ENCODE peak calls at places on chromosomes 2 and 18, in seven cellular contexts. Y is transverse colon, R is sigmoid colon, H is A549, U is SK-N-SH, D is HepG2, F is stomach. B is an unnamed sample.

GRCh38 chr2:145769053-145769716 is 1249.3 kb upstream of the ZEB2 start:
- DNase-seq in F (no peak), Y (no peak), D (no peak), U (no peak), H (no peak), R (no peak), B (no peak)

GRCh38 chr2:169139993-169140767 is 70.8 kb downstream of the DHRS9 start:
- DNase-seq in H (no peak), F (no peak), D (no peak), U (no peak), Y (no peak), R (no peak), B (peak; percentile 89)

GRCh38 chr2:44772131-44772530 is 169.4 kb upstream of the SIX3 start:
- DNase-seq in F (no peak), R (no peak), U (no peak), H (no peak), D (no peak), Y (no peak), B (no peak)

GRCh38 chr2:130963058-130963848 is 126.5 kb downstream of the ARHGEF4 start:
- DNase-seq in R (no peak), D (no peak), U (peak; percentile 81), H (no peak), Y (no peak), F (no peak), B (no peak)

GRCh38 chr2:166494140-166494544 is at the start of gene SCN7A:
- DNase-seq in U (peak; percentile 63), D (no peak), F (no peak), R (peak; percentile 94), Y (peak; percentile 37), H (no peak), B (peak; percentile 97)

GRCh38 chr18:56296381-56296780 is 342.0 kb downstream of the TXNL1 start:
- DNase-seq in U (no peak), F (no peak), Y (no peak), H (no peak), D (no peak), R (no peak), B (no peak)

GRCh38 chr2:236051803-236052202 is 116.4 kb downstream of the GBX2 start:
- DNase-seq in F (no peak), H (no peak), Y (no peak), U (no peak), R (no peak), D (no peak), B (no peak)

GRCh38 chr18:67633939-67634338 is 117.4 kb upstream of the DSEL start:
- DNase-seq in R (no peak), D (no peak), H (no peak), F (no peak), U (no peak), Y (no peak), B (no peak)

DNA sequence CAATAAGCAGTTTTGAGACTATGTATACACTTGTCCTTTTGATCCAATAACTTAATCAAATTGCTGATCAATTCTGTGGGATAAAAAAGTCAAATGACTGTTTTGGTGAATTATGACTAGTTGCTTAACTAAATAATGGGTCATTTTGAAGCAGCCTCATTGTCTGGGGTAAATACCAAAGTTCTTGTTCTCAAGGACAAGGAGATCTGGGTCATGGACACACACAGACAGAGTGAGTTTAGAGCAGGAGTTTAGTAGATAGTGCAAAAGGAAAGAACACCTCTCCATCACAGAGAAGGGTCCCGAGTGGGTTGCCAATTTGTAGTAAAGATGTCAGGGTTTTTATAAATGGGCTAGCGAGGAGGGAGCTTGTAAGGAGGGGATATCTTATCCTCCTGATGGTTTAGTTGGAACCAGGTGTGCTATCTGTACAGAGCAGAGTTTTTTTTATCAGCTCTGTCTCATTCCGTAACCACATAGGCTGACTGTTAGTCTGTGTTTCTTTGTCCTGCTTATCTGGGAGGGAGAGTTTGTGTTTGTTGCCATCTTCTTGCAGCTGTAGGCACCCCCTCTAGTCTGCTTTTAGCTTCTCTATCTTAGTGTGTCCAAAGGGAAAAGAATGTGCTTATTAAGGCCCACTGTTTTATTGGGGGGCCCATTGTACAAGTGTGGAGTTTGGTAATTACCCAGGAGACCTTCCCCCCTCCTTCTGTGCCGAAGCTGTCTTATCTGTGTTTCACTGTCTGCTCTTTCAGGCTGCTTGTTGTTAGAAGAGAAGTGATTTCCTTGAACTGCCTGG is 48.7 kb upstream of the C1GALT1C1L start:
- DNase-seq in U (no peak), F (no peak), R (no peak), D (no peak), Y (no peak), H (no peak), B (no peak)
- TF ChIP-seq EP300 in U (no peak), F (no peak), R (no peak), D (no peak), Y (no peak), H (no peak), B (no peak)

GRCh38 chr2:96431319-96431718 is 73.8 kb downstream of the NEURL3 start:
- DNase-seq in H (no peak), R (no peak), U (no peak), D (no peak), Y (no peak), F (peak; percentile 72), B (no peak)
- TF ChIP-seq EP300 in H (no peak), R (no peak), U (no peak), D (no peak), Y (no peak), F (no peak), B (no peak)

GRCh38 chr2:136375017-136375901 is 257.3 kb upstream of the CXCR4 start:
- DNase-seq in U (no peak), D (no peak), F (no peak), R (no peak), H (no peak), Y (no peak), B (peak; percentile 70)
- TF ChIP-seq EP300 in U (no peak), D (no peak), F (no peak), R (no peak), H (no peak), Y (no peak), B (no peak)

GRCh38 chr2:45851576-45852304 is 200.3 kb downstream of the PRKCE start:
- DNase-seq in Y (no peak), H (peak; percentile 15), U (no peak), R (no peak), F (no peak), D (no peak), B (no peak)

GRCh38 chr2:45851111-45851510 is 199.6 kb downstream of the PRKCE start:
- DNase-seq in H (no peak), F (no peak), D (no peak), Y (no peak), U (no peak), R (no peak), B (no peak)

GRCh38 chr2:45855374-45855773 is 203.9 kb downstream of the PRKCE start:
- DNase-seq in Y (no peak), H (no peak), U (no peak), F (no peak), R (no peak), D (no peak), B (no peak)

GRCh38 chr2:45850558-45850957 is 199.1 kb downstream of the PRKCE start:
- DNase-seq in R (no peak), U (no peak), Y (no peak), D (no peak), H (no peak), F (no peak), B (no peak)

GRCh38 chr2:45852450-45853150 is 201.1 kb downstream of the PRKCE start:
- DNase-seq in Y (no peak), D (no peak), U (no peak), H (no peak), R (no peak), F (no peak), B (no peak)
- TF ChIP-seq EP300 in Y (no peak), D (no peak), U (no peak), H (no peak), R (no peak), F (no peak), B (no peak)

DNA sequence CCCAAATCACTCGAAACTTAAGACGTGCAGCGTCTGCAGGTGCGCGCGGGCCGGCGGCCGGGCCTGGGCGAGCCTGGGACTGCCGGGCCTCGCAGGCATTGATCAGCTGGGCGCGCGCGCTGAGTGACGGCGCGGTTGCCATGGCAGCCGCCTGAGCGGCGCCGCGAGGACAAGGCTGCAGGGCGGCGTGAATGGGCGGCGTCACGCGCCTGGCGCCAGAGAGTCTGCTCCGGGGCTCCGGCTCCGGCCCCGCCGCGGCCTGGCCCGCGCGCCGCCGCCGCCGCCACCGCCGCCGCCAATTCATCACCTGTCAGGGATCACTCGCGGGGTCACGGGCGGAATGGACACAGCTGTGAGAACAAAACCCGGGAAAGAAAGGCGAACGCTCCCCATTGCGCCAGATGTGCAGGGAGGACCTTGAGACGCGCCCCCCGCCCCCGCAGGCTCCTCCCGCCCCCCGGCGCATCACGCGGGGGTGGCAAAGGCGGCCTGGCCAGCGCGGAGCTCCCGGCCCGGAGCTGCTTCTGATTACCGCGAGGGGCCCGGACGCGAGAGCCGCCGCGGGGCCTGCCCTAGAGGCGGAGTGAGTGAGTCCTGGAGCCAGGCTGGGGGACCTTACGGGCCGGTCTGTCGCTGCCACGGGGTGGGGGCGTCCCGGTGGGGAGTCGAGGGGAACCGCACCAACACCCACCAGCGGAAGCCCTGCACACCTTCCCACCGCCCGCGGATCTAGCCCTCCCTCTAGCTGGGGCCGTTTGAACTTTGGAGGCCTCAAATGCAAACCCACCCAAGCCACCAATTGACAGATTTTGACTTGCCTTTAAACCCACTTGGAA is 2.9 kb upstream of the ID2 start:
- DNase-seq in R (peak; percentile 96), F (peak; percentile 95), U (peak; percentile 93), Y (peak; percentile 94), H (peak; percentile 89), D (peak; percentile 96), B (peak; percentile 96)
- TF ChIP-seq EP300 in R (no peak), F (no peak), U (peak; percentile 73), Y (peak; percentile 60), H (peak; percentile 70), D (peak; percentile 60), B (no peak)

GRCh38 chr2:221753401-221753800 is 181.3 kb upstream of the EPHA4 start:
- DNase-seq in D (no peak), U (no peak), H (no peak), F (no peak), Y (no peak), R (no peak), B (no peak)
- TF ChIP-seq EP300 in D (no peak), U (no peak), H (no peak), F (no peak), Y (no peak), R (no peak), B (no peak)

GRCh38 chr2:103464831-103465230 is 703.0 kb downstream of the TMEM182 start:
- DNase-seq in Y (no peak), U (no peak), F (no peak), D (no peak), H (no peak), R (no peak), B (no peak)
- TF ChIP-seq EP300 in Y (no peak), U (no peak), F (no peak), D (no peak), H (no peak), R (no peak), B (no peak)

DNA sequence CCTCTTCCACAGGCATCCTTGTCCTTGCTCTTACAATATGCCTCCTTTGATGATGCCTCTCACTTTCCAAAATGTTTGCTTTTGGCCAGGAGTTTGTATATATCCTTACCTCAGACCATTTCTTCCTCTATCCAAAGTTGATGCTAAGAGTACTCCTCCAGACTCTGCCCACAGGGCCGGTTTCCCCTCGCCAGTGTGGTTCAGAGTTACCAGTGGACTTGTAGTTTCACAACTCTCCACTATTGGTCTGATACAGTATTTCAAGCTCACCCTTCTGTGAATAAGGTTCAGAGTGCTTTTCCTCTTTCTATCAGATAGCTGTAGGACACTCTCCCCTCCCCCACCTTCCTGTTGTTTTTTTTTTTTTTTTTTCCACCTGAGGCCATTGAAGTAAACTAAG is 42.2 kb upstream of the LINC00305 start:
- DNase-seq in H (no peak), F (no peak), Y (no peak), D (no peak), U (no peak), R (no peak), B (no peak)
- TF ChIP-seq EP300 in H (no peak), F (no peak), Y (no peak), D (no peak), U (no peak), R (no peak), B (no peak)

GRCh38 chr2:96146151-96146880 is 1.1 kb upstream of the DUSP2 start:
- DNase-seq in H (no peak), R (peak; percentile 81), D (no peak), Y (peak; percentile 73), F (peak; percentile 47), U (peak; percentile 57), B (no peak)
- TF ChIP-seq EP300 in H (no peak), R (no peak), D (no peak), Y (no peak), F (no peak), U (no peak), B (no peak)

B was measured in esophagus muscularis mucosa.